ENCODE peak calls at places on chromosomes 16 and 17, in ten cellular contexts. R is GM23338, P is esophagus squamous epithelium, S is breast epithelium, I is neural crest cell, W is nephron progenitor cell, B is osteocyte, M is progenitor cell of endocrine pancreas, E is left ventricle myocardium inferior, H is body of pancreas. C is an unnamed sample.

GRCh38 chr17:61834610-61835009 is 28.7 kb downstream of the BRIP1 start:
- DNase-seq in R (no peak), P (no peak), S (no peak), I (no peak), W (no peak), B (no peak), M (no peak), E (no peak), H (no peak), C (no peak)

GRCh38 chr16:27824006-27824405 is 239.5 kb downstream of the GSG1L start:
- DNase-seq in R (no peak), P (no peak), S (no peak), I (no peak), W (no peak), B (no peak), M (no peak), E (no peak), H (no peak), C (no peak)

GRCh38 chr17:57782642-57783337 is 37.7 kb upstream of the CCDC182 start:
- DNase-seq in R (no peak), P (no peak), S (no peak), I (no peak), W (peak; percentile 25), B (no peak), M (no peak), E (no peak), H (no peak), C (no peak)

GRCh38 chr16:29147710-29148425 is 163.0 kb downstream of the LAT start:
- DNase-seq in R (no peak), P (no peak), S (no peak), I (no peak), W (no peak), B (no peak), M (no peak), E (no peak), H (no peak), C (no peak)

GRCh38 chr17:74086992-74087391 is 116.5 kb upstream of the RPL38 start:
- DNase-seq in R (no peak), P (no peak), S (no peak), I (no peak), W (no peak), B (no peak), M (no peak), E (no peak), H (no peak), C (no peak)

GRCh38 chr17:68565656-68566055 is 35.5 kb downstream of the FAM20A start:
- DNase-seq in R (no peak), P (no peak), S (no peak), I (no peak), W (no peak), B (no peak), M (no peak), E (no peak), H (no peak), C (no peak)

GRCh38 chr17:83126275-83126930 is 47.0 kb downstream of the METRNL start:
- DNase-seq in R (no peak), P (no peak), S (no peak), I (no peak), W (no peak), B (no peak), M (no peak), E (no peak), H (no peak), C (no peak)

GRCh38 chr17:15404116-15404730 is 62.8 kb upstream of the TEKT3 start:
- DNase-seq in R (no peak), P (no peak), S (no peak), I (no peak), W (no peak), B (no peak), M (no peak), E (no peak), H (no peak), C (no peak)

GRCh38 chr17:48843172-48843900 is 12.5 kb downstream of the CALCOCO2 start:
- DNase-seq in R (no peak), P (no peak), S (no peak), I (no peak), W (no peak), B (no peak), M (no peak), E (no peak), H (no peak), C (no peak)

GRCh38 chr17:79989106-79989835 is 46.4 kb downstream of the TBC1D16 start:
- DNase-seq in R (no peak), P (no peak), S (no peak), I (no peak), W (no peak), B (no peak), M (no peak), E (no peak), H (no peak), C (no peak)

GRCh38 chr16:79169239-79169638 is 431.3 kb downstream of the MAF start:
- DNase-seq in R (peak; percentile 90), P (no peak), S (no peak), I (no peak), W (no peak), B (no peak), M (no peak), E (no peak), H (no peak), C (no peak)

GRCh38 chr17:6297119-6297518 is 137.8 kb downstream of the AIPL1 start:
- DNase-seq in R (no peak), P (no peak), S (no peak), I (no peak), W (no peak), B (no peak), M (no peak), E (no peak), H (no peak), C (no peak)

GRCh38 chr17:29158515-29159275 is 21.5 kb downstream of the MYO18A start:
- DNase-seq in R (no peak), P (no peak), S (no peak), I (no peak), W (no peak), B (no peak), M (no peak), E (no peak), H (peak; percentile 63), C (no peak)

GRCh38 chr16:10494343-10495030 is 85.9 kb downstream of the EMP2 start:
- DNase-seq in R (no peak), P (no peak), S (no peak), I (no peak), W (no peak), B (no peak), M (no peak), E (no peak), H (no peak), C (no peak)

GRCh38 chr17:33127706-33128105 is 136.1 kb downstream of the SPACA3 start:
- DNase-seq in R (no peak), P (no peak), S (no peak), I (no peak), W (no peak), B (no peak), M (no peak), E (no peak), H (no peak), C (no peak)

GRCh38 chr17:36183001-36183810 is 6.8 kb upstream of the TBC1D3B start:
- DNase-seq in R (peak; percentile 92), P (no peak), S (peak; percentile 68), I (peak; percentile 78), W (peak; percentile 94), B (peak; percentile 94), M (peak; percentile 86), E (peak; percentile 66), H (peak; percentile 85), C (peak; percentile 91)

GRCh38 chr16:70635356-70636016 is 10.9 kb upstream of the IL34 start:
- DNase-seq in R (peak; percentile 40), P (no peak), S (no peak), I (peak; percentile 88), W (peak; percentile 45), B (no peak), M (no peak), E (peak; percentile 33), H (no peak), C (peak; percentile 47)

GRCh38 chr17:30414486-30414885 is 35.8 kb downstream of the CPD start:
- DNase-seq in R (no peak), P (no peak), S (no peak), I (no peak), W (no peak), B (no peak), M (no peak), E (no peak), H (no peak), C (no peak)

GRCh38 chr17:5921919-5922318 is 148.3 kb upstream of the WSCD1 start:
- DNase-seq in R (no peak), P (no peak), S (no peak), I (no peak), W (no peak), B (no peak), M (no peak), E (no peak), H (no peak), C (no peak)

DNA sequence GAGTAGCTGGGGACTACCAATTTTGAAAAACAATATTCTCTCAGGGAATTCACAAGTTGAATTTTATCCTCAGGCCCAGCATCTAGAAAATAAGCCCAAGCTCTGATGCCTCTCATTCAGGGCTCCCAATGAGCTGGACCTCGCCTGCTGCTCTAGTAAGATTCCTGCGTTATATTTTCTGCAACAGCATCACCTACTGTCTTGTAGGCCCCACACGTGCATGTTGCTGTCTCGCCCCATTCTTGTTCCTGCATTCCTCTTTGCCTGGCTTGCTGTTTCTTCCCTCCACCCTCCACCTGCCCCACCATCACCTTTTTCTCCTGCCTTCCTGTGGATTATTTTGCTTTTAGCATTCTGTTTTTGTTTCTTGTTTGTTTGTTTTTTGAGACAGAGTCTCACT is 8.3 kb upstream of the ST6GALNAC2 start:
- DNase-seq in R (no peak), P (no peak), S (no peak), I (no peak), W (no peak), B (no peak), M (no peak), E (no peak), H (no peak), C (no peak)
- TF ChIP-seq CTCF in R (peak; percentile 23), P (no peak), S (no peak), I (no peak), W (no peak), B (no peak), M (no peak), E (no peak), H (no peak), C (no peak)

GRCh38 chr16:16960785-16961184 is 510.0 kb downstream of the XYLT1 start:
- DNase-seq in R (peak; percentile 49), P (no peak), S (no peak), I (no peak), W (no peak), B (no peak), M (no peak), E (no peak), H (no peak), C (no peak)
- TF ChIP-seq CTCF in R (peak; percentile 55), P (no peak), S (no peak), I (no peak), W (no peak), B (no peak), M (no peak), E (no peak), H (no peak), C (no peak)

GRCh38 chr16:63720848-63721247 is 1401.0 kb downstream of the CDH11 start:
- DNase-seq in R (no peak), P (no peak), S (no peak), I (no peak), W (no peak), B (no peak), M (no peak), E (no peak), H (no peak), C (no peak)
- TF ChIP-seq CTCF in R (peak; percentile 57), P (no peak), S (no peak), I (no peak), W (no peak), B (peak; percentile 53), M (peak; percentile 16), E (peak; percentile 33), H (no peak), C (peak; percentile 50)

GRCh38 chr17:39045948-39046679 is 78.9 kb upstream of the FBXO47 start:
- DNase-seq in R (peak; percentile 56), P (no peak), S (no peak), I (no peak), W (peak; percentile 18), B (no peak), M (no peak), E (no peak), H (no peak), C (no peak)
- TF ChIP-seq CTCF in R (peak; percentile 65), P (no peak), S (no peak), I (no peak), W (no peak), B (no peak), M (no peak), E (no peak), H (no peak), C (no peak)